ENCODE peak calls at places on chromosomes 12 and 14, in five cellular contexts. Q, L, V, Y and S are unnamed samples.

GRCh38 chr14:66514206-66514605 is 6.3 kb downstream of the GPHN start:
- DNase-seq in Q (no peak), L (no peak), V (no peak), Y (no peak), S (no peak)

GRCh38 chr12:123250471-123251383 is 17.5 kb downstream of the MTRFR start:
- DNase-seq in Q (peak), L (no peak), V (peak), Y (no peak), S (no peak)

GRCh38 chr12:9095322-9095721 is 20.4 kb downstream of the A2M start:
- DNase-seq in Q (no peak), L (no peak), V (no peak), Y (no peak), S (no peak)

GRCh38 chr12:124610629-124611558 is 43.5 kb upstream of the NCOR2 start:
- DNase-seq in Q (no peak), L (no peak), V (no peak), Y (no peak), S (no peak)

GRCh38 chr14:79437951-79438350 is 773.4 kb downstream of the DIO2 start:
- DNase-seq in Q (no peak), L (no peak), V (no peak), Y (no peak), S (no peak)

GRCh38 chr14:65850429-65851145 is 438.1 kb downstream of the FUT8 start:
- DNase-seq in Q (no peak), L (no peak), V (no peak), Y (peak), S (no peak)

GRCh38 chr12:97767347-97767746 is 304.7 kb downstream of the RMST start:
- DNase-seq in Q (no peak), L (no peak), V (no peak), Y (no peak), S (peak)

GRCh38 chr12:52493172-52493571 is at the start of gene KRT6A:
- DNase-seq in Q (no peak), L (no peak), V (no peak), Y (no peak), S (no peak)

GRCh38 chr12:25764892-25765291 is 193.6 kb upstream of the RASSF8 start:
- DNase-seq in Q (no peak), L (no peak), V (no peak), Y (no peak), S (no peak)

GRCh38 chr14:90658541-90658967 is 157.7 kb downstream of the TTC7B start:
- DNase-seq in Q (no peak), L (no peak), V (no peak), Y (no peak), S (no peak)

GRCh38 chr12:27919671-27920235 is 52.8 kb downstream of the PTHLH start:
- DNase-seq in Q (no peak), L (no peak), V (no peak), Y (no peak), S (peak)

GRCh38 chr12:24560867-24561266 is 388.0 kb downstream of the BCAT1 start:
- DNase-seq in Q (no peak), L (no peak), V (no peak), Y (no peak), S (peak)

GRCh38 chr12:56801661-56802622 is 38.8 kb downstream of the HSD17B6 start:
- DNase-seq in Q (no peak), L (no peak), V (no peak), Y (no peak), S (peak)

GRCh38 chr14:89455412-89455811 is 38.4 kb upstream of the FOXN3 start:
- DNase-seq in Q (no peak), L (no peak), V (no peak), Y (no peak), S (no peak)

GRCh38 chr14:29709490-29709889 is 218.2 kb downstream of the PRKD1 start:
- DNase-seq in Q (peak), L (no peak), V (no peak), Y (no peak), S (no peak)

GRCh38 chr14:62667515-62667914 is 377.7 kb downstream of the KCNH5 start:
- DNase-seq in Q (no peak), L (no peak), V (no peak), Y (no peak), S (peak)

GRCh38 chr12:64584173-64584555 is 26.1 kb upstream of the RASSF3 start:
- DNase-seq in Q (no peak), L (no peak), V (no peak), Y (no peak), S (peak)

GRCh38 chr12:68036642-68037041 is 47.4 kb downstream of the IFNG-AS1 start:
- DNase-seq in Q (no peak), L (no peak), V (no peak), Y (no peak), S (no peak)

GRCh38 chr14:96167224-96168148 is 37.2 kb upstream of the BDKRB2 start:
- DNase-seq in Q (no peak), L (no peak), V (peak), Y (no peak), S (no peak)

GRCh38 chr14:63175531-63175930 is 28.7 kb upstream of the RHOJ start:
- DNase-seq in Q (no peak), L (no peak), V (no peak), Y (no peak), S (no peak)

GRCh38 chr14:41986726-41987125 is 380.1 kb downstream of the LRFN5 start:
- DNase-seq in Q (no peak), L (no peak), V (no peak), Y (no peak), S (no peak)

GRCh38 chr12:50101663-50102062 is 2.1 kb upstream of the GPD1 start:
- DNase-seq in Q (peak), L (no peak), V (peak), Y (no peak), S (peak)

GRCh38 chr12:123011701-123012100 is 31.2 kb downstream of the ARL6IP4 start:
- DNase-seq in Q (no peak), L (no peak), V (no peak), Y (no peak), S (no peak)

GRCh38 chr12:97446895-97447294 is 15.7 kb upstream of the RMST start:
- DNase-seq in Q (no peak), L (no peak), V (no peak), Y (no peak), S (no peak)

GRCh38 chr14:67532998-67533753 is at the start of gene PLEKHH1:
- DNase-seq in Q (peak), L (no peak), V (peak), Y (no peak), S (peak)

GRCh38 chr12:118418385-118419057 is 42.2 kb downstream of the SUDS3 start:
- DNase-seq in Q (no peak), L (no peak), V (no peak), Y (no peak), S (no peak)

GRCh38 chr12:116200812-116201211 is 76.7 kb downstream of the MED13L start:
- DNase-seq in Q (no peak), L (no peak), V (no peak), Y (no peak), S (no peak)

GRCh38 chr12:26373606-26374495 is 178.5 kb downstream of the SSPN start:
- DNase-seq in Q (no peak), L (no peak), V (no peak), Y (no peak), S (no peak)

GRCh38 chr14:21043387-21044105 is 1.4 kb downstream of the RNASE7 start:
- DNase-seq in Q (no peak), L (no peak), V (no peak), Y (no peak), S (no peak)